ENCODE peak calls at places on chromosome 17, in six cellular contexts. V is activated CD4-positive, alpha-beta memory T cell treated with anti-CD3 and anti-CD28 coated beads for 36 hours; E is H54; M is NCI-H1436 treated with DMSO at 0.1 percent for 48 hours; N is activated CD8-positive, alpha-beta T cell treated with anti-CD3 and anti-CD28 coated beads for 36 hours; T is NCI-H510A. R is an unnamed sample.

GRCh38 chr17:80517641-80518040 is 27.0 kb upstream of the RPTOR start:
- DNase-seq in M (no peak), E (no peak), N (no peak), T (no peak), V (no peak), R (no peak)

GRCh38 chr17:74072340-74072739 is 131.1 kb upstream of the RPL38 start:
- DNase-seq in E (no peak), V (no peak), N (no peak), T (no peak), M (no peak), R (no peak)

GRCh38 chr17:66450008-66450856 is 147.8 kb downstream of the PRKCA start:
- DNase-seq in N (peak; percentile 27), M (no peak), V (no peak), T (no peak), E (no peak), R (no peak)

GRCh38 chr17:17836818-17837379 is at the start of gene SREBF1:
- DNase-seq in M (no peak), V (peak; percentile 80), T (peak; percentile 44), E (no peak), N (peak; percentile 86), R (peak; percentile 84)

GRCh38 chr17:80864751-80865150 is 126.9 kb upstream of the CHMP6 start:
- DNase-seq in T (no peak), E (no peak), N (no peak), M (no peak), V (no peak), R (no peak)

GRCh38 chr17:12463102-12463501 is 202.6 kb upstream of the MYOCD start:
- DNase-seq in V (no peak), T (no peak), E (no peak), M (no peak), N (no peak), R (no peak)

GRCh38 chr17:80512233-80512632 is 32.4 kb upstream of the RPTOR start:
- DNase-seq in E (peak; percentile 97), M (no peak), V (no peak), N (no peak), T (no peak), R (no peak)

GRCh38 chr17:70855401-70856054 is 686.2 kb downstream of the KCNJ2 start:
- DNase-seq in V (no peak), T (peak; percentile 53), N (no peak), M (peak; percentile 74), E (no peak), R (no peak)

GRCh38 chr17:78617371-78618061 is 40.3 kb upstream of the DNAH17 start:
- DNase-seq in M (no peak), E (no peak), N (no peak), V (no peak), T (no peak), R (no peak)

GRCh38 chr17:21166599-21167265 is 40.0 kb downstream of the DHRS7B start:
- DNase-seq in N (no peak), T (no peak), V (no peak), M (no peak), E (no peak), R (no peak)

GRCh38 chr17:61416540-61417363 is 17.1 kb downstream of the TBX2 start:
- DNase-seq in V (peak; percentile 77), M (peak; percentile 54), E (peak; percentile 99), T (peak; percentile 83), N (peak; percentile 77), R (peak; percentile 82)

GRCh38 chr17:64328036-64328874 is 62.4 kb downstream of the PECAM1 start:
- DNase-seq in V (no peak), E (no peak), N (no peak), M (no peak), T (no peak), R (no peak)

GRCh38 chr17:82278786-82279379 is 5.4 kb upstream of the CSNK1D start:
- DNase-seq in M (no peak), V (no peak), T (no peak), E (no peak), N (no peak), R (no peak)

GRCh38 chr17:82212331-82213250 is at the start of gene CCDC57:
- DNase-seq in E (peak; percentile 87), V (peak; percentile 83), N (peak; percentile 76), T (no peak), M (no peak), R (peak; percentile 93)

GRCh38 chr17:36652716-36653115 is 51.3 kb downstream of the MRM1 start:
- DNase-seq in T (no peak), V (no peak), N (no peak), E (no peak), M (no peak), R (no peak)

GRCh38 chr17:31533546-31534155 is 142.2 kb downstream of the RAB11FIP4 start:
- DNase-seq in N (peak; percentile 49), V (peak; percentile 41), E (peak; percentile 78), M (no peak), T (no peak), R (peak; percentile 65)

GRCh38 chr17:55394357-55395021 is 27.1 kb downstream of the MMD start:
- DNase-seq in T (no peak), M (no peak), E (no peak), V (no peak), N (no peak), R (no peak)

R was measured in Karpas-422.